ENCODE peak calls at places on chromosomes 1 and 21, in seven cellular contexts. I is fibroblast of lung, V is tibial artery, N is hepatocyte, S is IMR-90, G is MM.1S, Q is spleen. M is an unnamed sample.

GRCh38 chr1:219442575-219442974 is 170.3 kb downstream of the ZC3H11B start:
- DNase-seq in I (peak; percentile 93), V (no peak), N (no peak), S (peak; percentile 73), G (no peak), Q (no peak), M (no peak)

GRCh38 chr1:109824349-109825115 is 60.8 kb upstream of the EPS8L3 start:
- DNase-seq in I (no peak), V (no peak), N (no peak), S (no peak), G (no peak), Q (no peak), M (no peak)

GRCh38 chr1:203421246-203421645 is 54.4 kb upstream of the PRELP start:
- DNase-seq in I (no peak), V (no peak), N (no peak), S (no peak), G (no peak), Q (no peak), M (no peak)

GRCh38 chr1:154847891-154848290 is 22.2 kb downstream of the KCNN3 start:
- DNase-seq in I (no peak), V (no peak), N (peak; percentile 78), S (no peak), G (no peak), Q (no peak), M (no peak)

GRCh38 chr21:36542312-36543101 is 62.6 kb upstream of the CLDN14 start:
- DNase-seq in I (no peak), V (peak; percentile 41), N (peak; percentile 23), S (no peak), G (peak; percentile 98), Q (no peak), M (no peak)

GRCh38 chr1:2400950-2401649 is 9.5 kb downstream of the RER1 start:
- DNase-seq in I (peak; percentile 12), V (no peak), N (no peak), S (no peak), G (no peak), Q (no peak), M (no peak)

GRCh38 chr1:119003413-119004128 is 15.4 kb upstream of the TBX15 start:
- DNase-seq in I (no peak), V (no peak), N (no peak), S (no peak), G (no peak), Q (peak; percentile 25), M (no peak)

GRCh38 chr1:59978026-59978425 is 51.5 kb upstream of the CYP2J2 start:
- DNase-seq in I (no peak), V (no peak), N (no peak), S (no peak), G (no peak), Q (no peak), M (no peak)

GRCh38 chr1:59718989-59719360 is 95.8 kb upstream of the HOOK1 start:
- DNase-seq in I (no peak), V (no peak), N (no peak), S (no peak), G (no peak), Q (no peak), M (no peak)

GRCh38 chr1:182444497-182444896 is 5.4 kb upstream of the RGSL1 start:
- DNase-seq in I (no peak), V (no peak), N (no peak), S (no peak), G (no peak), Q (no peak), M (no peak)

GRCh38 chr1:247411583-247412295 is 4.2 kb upstream of the NLRP3 start:
- DNase-seq in I (no peak), V (no peak), N (no peak), S (no peak), G (no peak), Q (no peak), M (no peak)

GRCh38 chr1:9410737-9411297 is 118.1 kb downstream of the SPSB1 start:
- DNase-seq in I (peak; percentile 78), V (no peak), N (peak; percentile 58), S (peak; percentile 26), G (peak; percentile 36), Q (no peak), M (no peak)

GRCh38 chr1:168867941-168868634 is 139.1 kb upstream of the DPT start:
- DNase-seq in I (no peak), V (no peak), N (no peak), S (no peak), G (no peak), Q (no peak), M (no peak)

GRCh38 chr1:48058135-48058534 is 61.0 kb upstream of the TRABD2B start:
- DNase-seq in I (no peak), V (no peak), N (no peak), S (no peak), G (no peak), Q (no peak), M (no peak)

GRCh38 chr21:35323947-35324346 is 274.8 kb upstream of the RUNX1 start:
- DNase-seq in I (peak; percentile 16), V (peak; percentile 68), N (peak; percentile 73), S (no peak), G (no peak), Q (no peak), M (no peak)

GRCh38 chr1:114482585-114482984 is 28.4 kb downstream of the TRIM33 start:
- DNase-seq in I (no peak), V (no peak), N (no peak), S (no peak), G (peak; percentile 34), Q (peak; percentile 78), M (no peak)

GRCh38 chr1:241950390-241950789 is 7.2 kb upstream of the BECN2 start:
- DNase-seq in I (peak; percentile 87), V (no peak), N (no peak), S (peak; percentile 45), G (no peak), Q (no peak), M (peak; percentile 24)

GRCh38 chr1:184513966-184514365 is 127.1 kb downstream of the C1orf21 start:
- DNase-seq in I (peak; percentile 67), V (peak; percentile 73), N (no peak), S (peak; percentile 71), G (no peak), Q (no peak), M (no peak)

GRCh38 chr1:100075773-100076172 is 57.0 kb downstream of the SASS6 start:
- DNase-seq in I (no peak), V (no peak), N (no peak), S (peak; percentile 26), G (no peak), Q (no peak), M (no peak)

GRCh38 chr1:208349679-208350330 is 105.6 kb upstream of the PLXNA2 start:
- DNase-seq in I (no peak), V (no peak), N (no peak), S (no peak), G (no peak), Q (no peak), M (no peak)

GRCh38 chr21:43341349-43342163 is 85.4 kb downstream of the SIK1 start:
- DNase-seq in I (peak; percentile 52), V (no peak), N (no peak), S (peak; percentile 65), G (no peak), Q (no peak), M (no peak)

GRCh38 chr1:238404506-238404905 is 513.8 kb upstream of the ZP4 start:
- DNase-seq in I (peak; percentile 84), V (no peak), N (no peak), S (peak; percentile 29), G (no peak), Q (no peak), M (no peak)

GRCh38 chr1:115036814-115037535 is 7.3 kb downstream of the TSHB start:
- DNase-seq in I (peak; percentile 11), V (no peak), N (peak; percentile 28), S (no peak), G (no peak), Q (no peak), M (no peak)

GRCh38 chr1:77511440-77511840 is 171.0 kb downstream of the ZZZ3 start:
- DNase-seq in I (peak; percentile 91), V (no peak), N (no peak), S (peak; percentile 94), G (no peak), Q (no peak), M (peak; percentile 81)

GRCh38 chr21:46115441-46116188 is 17.7 kb downstream of the COL6A2 start:
- DNase-seq in I (no peak), V (peak; percentile 53), N (no peak), S (no peak), G (no peak), Q (peak; percentile 33), M (no peak)

GRCh38 chr1:111604931-111605330 is 14.7 kb upstream of the RAP1A start:
- DNase-seq in I (peak; percentile 93), V (no peak), N (no peak), S (peak; percentile 72), G (no peak), Q (no peak), M (peak; percentile 56)
- H3K4me1 ChIP-seq in I (peaks cover 3% of the 10 kb centered on the region), V (peaks cover 23% of the 10 kb centered on the region), N (peaks cover 4% of the 10 kb centered on the region), S (peaks cover 13% of the 10 kb centered on the region), G (peaks cover 54% of the 10 kb centered on the region), Q (peaks cover 54% of the 10 kb centered on the region), M (peaks cover 15% of the 10 kb centered on the region)

GRCh38 chr1:229220163-229220846 is 50.6 kb upstream of the RAB4A start:
- DNase-seq in I (no peak), V (no peak), N (no peak), S (no peak), G (no peak), Q (no peak), M (no peak)

GRCh38 chr1:229218612-229219025 is 52.3 kb upstream of the RAB4A start:
- DNase-seq in I (no peak), V (no peak), N (no peak), S (no peak), G (no peak), Q (no peak), M (no peak)

GRCh38 chr1:229213797-229214196 is 57.1 kb upstream of the RAB4A start:
- DNase-seq in I (no peak), V (no peak), N (no peak), S (no peak), G (no peak), Q (no peak), M (no peak)

GRCh38 chr1:229221106-229222019 is 49.5 kb upstream of the RAB4A start:
- DNase-seq in I (no peak), V (no peak), N (peak; percentile 88), S (peak; percentile 36), G (no peak), Q (no peak), M (peak; percentile 33)

DNA sequence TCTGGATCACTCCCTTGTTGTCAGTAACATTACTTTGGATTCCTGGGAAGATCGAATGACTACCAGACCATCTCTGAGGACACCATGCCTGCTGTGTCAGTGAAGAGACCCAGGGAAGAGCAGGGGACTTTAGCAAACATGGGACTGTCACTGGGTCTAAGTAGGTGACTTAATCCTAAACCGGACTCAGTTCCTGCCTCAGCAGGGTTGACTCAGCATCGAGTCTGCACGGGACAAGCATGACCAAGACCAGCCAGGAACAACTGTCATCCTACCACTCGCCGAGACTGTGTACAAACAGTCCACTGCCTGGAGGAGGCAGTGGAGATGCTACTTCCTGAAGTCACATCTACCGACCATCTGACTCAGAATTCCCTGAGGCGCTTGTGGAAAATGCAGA is 53.2 kb upstream of the RAB4A start:
- DNase-seq in I (no peak), V (no peak), N (no peak), S (no peak), G (no peak), Q (no peak), M (no peak)
- TF ChIP-seq CTCF in I (no peak), V (no peak), N (no peak), S (no peak), G (no peak), Q (no peak), M (peak; percentile 18)

GRCh38 chr1:70608815-70609214 is 197.7 kb downstream of the CTH start:
- DNase-seq in I (no peak), V (no peak), N (no peak), S (no peak), G (no peak), Q (no peak), M (no peak)
- H3K4me1 ChIP-seq in I (no peaks in the 10 kb centered on the region), V (no peaks in the 10 kb centered on the region), N (no peaks in the 10 kb centered on the region), S (no peaks in the 10 kb centered on the region), G (no peaks in the 10 kb centered on the region), Q (no peaks in the 10 kb centered on the region), M (no peaks in the 10 kb centered on the region)

GRCh38 chr1:36351222-36351977 is 28.0 kb upstream of the EVA1B start:
- DNase-seq in I (peak; percentile 93), V (no peak), N (peak; percentile 49), S (peak; percentile 86), G (no peak), Q (peak; percentile 75), M (peak; percentile 93)
- TF ChIP-seq CTCF in I (peak; percentile 34), V (no peak), N (no peak), S (no peak), G (no peak), Q (no peak), M (peak; percentile 47)